ENCODE peak calls at places on chromosomes 2 and 18, in eight cellular contexts. K, L, D, J, T, R, O and A are unnamed samples.

GRCh38 chr2:15408759-15409158 is 152.4 kb downstream of the NBAS start:
- DNase-seq in K (no peak), L (no peak), D (no peak), J (no peak), T (no peak), R (no peak), O (no peak), A (no peak)

GRCh38 chr2:42568431-42569115 is at the start of gene MTA3:
- DNase-seq in K (peak), L (peak), D (peak), J (peak), T (peak), R (peak), O (peak), A (peak)

GRCh38 chr2:85806358-85807118 is 52.7 kb downstream of the ATOH8 start:
- DNase-seq in K (no peak), L (no peak), D (no peak), J (no peak), T (no peak), R (no peak), O (no peak), A (no peak)

GRCh38 chr18:28494151-28494550 is 317.2 kb upstream of the CDH2 start:
- DNase-seq in K (no peak), L (no peak), D (no peak), J (no peak), T (no peak), R (no peak), O (no peak), A (no peak)

GRCh38 chr2:178072383-178073301 is at the start of gene PDE11A:
- DNase-seq in K (peak), L (peak), D (peak), J (peak), T (peak), R (peak), O (peak), A (peak)

GRCh38 chr2:144268036-144268678 is 251.8 kb downstream of the ZEB2 start:
- DNase-seq in K (no peak), L (no peak), D (no peak), J (peak), T (no peak), R (no peak), O (no peak), A (no peak)

GRCh38 chr2:193907561-193907960 is 1712.8 kb upstream of the TMEFF2 start:
- DNase-seq in K (no peak), L (peak), D (no peak), J (no peak), T (no peak), R (no peak), O (no peak), A (no peak)

GRCh38 chr2:55408098-55408882 is 11.4 kb downstream of the CCDC88A start:
- DNase-seq in K (no peak), L (peak), D (no peak), J (no peak), T (no peak), R (peak), O (no peak), A (no peak)

GRCh38 chr2:227783404-227784138 is 30.1 kb upstream of the CCL20 start:
- DNase-seq in K (no peak), L (no peak), D (no peak), J (no peak), T (no peak), R (no peak), O (no peak), A (no peak)

GRCh38 chr18:38493991-38494559 is 928.5 kb upstream of the CELF4 start:
- DNase-seq in K (no peak), L (no peak), D (no peak), J (no peak), T (no peak), R (no peak), O (no peak), A (no peak)

GRCh38 chr2:44515416-44515815 is 153.7 kb downstream of the CAMKMT start:
- DNase-seq in K (no peak), L (peak), D (no peak), J (no peak), T (no peak), R (peak), O (no peak), A (no peak)

GRCh38 chr2:65980531-65980930 is 454.4 kb upstream of the MEIS1 start:
- DNase-seq in K (no peak), L (no peak), D (no peak), J (no peak), T (no peak), R (no peak), O (no peak), A (no peak)

GRCh38 chr18:22983175-22983574 is 50.0 kb downstream of the RBBP8 start:
- DNase-seq in K (no peak), L (peak), D (no peak), J (no peak), T (peak), R (peak), O (peak), A (no peak)

GRCh38 chr2:202519453-202519852 is 115.3 kb upstream of the FAM117B start:
- DNase-seq in K (no peak), L (no peak), D (no peak), J (no peak), T (no peak), R (no peak), O (no peak), A (no peak)

GRCh38 chr2:42100696-42101585 is 53.1 kb downstream of the PKDCC start:
- DNase-seq in K (peak), L (no peak), D (no peak), J (peak), T (no peak), R (peak), O (peak), A (peak)

GRCh38 chr18:60471652-60472051 is 99.1 kb upstream of the MC4R start:
- DNase-seq in K (no peak), L (no peak), D (no peak), J (no peak), T (no peak), R (peak), O (no peak), A (no peak)

GRCh38 chr2:233892793-233893192 is 24.4 kb upstream of the TRPM8 start:
- DNase-seq in K (no peak), L (peak), D (no peak), J (no peak), T (no peak), R (no peak), O (no peak), A (no peak)

GRCh38 chr2:3449106-3449505 is 69.6 kb downstream of the TRAPPC12 start:
- DNase-seq in K (no peak), L (no peak), D (no peak), J (no peak), T (no peak), R (peak), O (no peak), A (no peak)

GRCh38 chr2:159046966-159047365 is 78.5 kb downstream of the TANC1 start:
- DNase-seq in K (no peak), L (peak), D (no peak), J (no peak), T (no peak), R (peak), O (no peak), A (no peak)

GRCh38 chr2:136206613-136207012 is 88.7 kb upstream of the CXCR4 start:
- DNase-seq in K (no peak), L (no peak), D (peak), J (no peak), T (no peak), R (no peak), O (no peak), A (no peak)

GRCh38 chr2:86789687-86790133 is 1.0 kb downstream of the CD8A start:
- DNase-seq in K (no peak), L (no peak), D (no peak), J (no peak), T (no peak), R (no peak), O (no peak), A (no peak)

GRCh38 chr2:96146151-96146880 is 1.1 kb upstream of the DUSP2 start:
- DNase-seq in K (no peak), L (no peak), D (no peak), J (peak), T (no peak), R (no peak), O (no peak), A (no peak)

GRCh38 chr2:3470166-3470651 is 49.1 kb downstream of the ADI1 start:
- DNase-seq in K (peak), L (peak), D (no peak), J (no peak), T (no peak), R (peak), O (no peak), A (no peak)

GRCh38 chr2:207135340-207135739 is 30.4 kb downstream of the KLF7 start:
- DNase-seq in K (no peak), L (no peak), D (no peak), J (no peak), T (no peak), R (no peak), O (no peak), A (no peak)

GRCh38 chr2:8524388-8524787 is 157.5 kb upstream of the ID2 start:
- DNase-seq in K (no peak), L (no peak), D (no peak), J (no peak), T (no peak), R (no peak), O (no peak), A (no peak)

GRCh38 chr2:10327896-10328666 is 25.4 kb downstream of the HPCAL1 start:
- DNase-seq in K (no peak), L (no peak), D (peak), J (no peak), T (no peak), R (no peak), O (peak), A (no peak)

GRCh38 chr2:46650556-46651001 is 171.2 kb downstream of the TMEM247 start:
- DNase-seq in K (no peak), L (peak), D (peak), J (peak), T (peak), R (peak), O (peak), A (peak)

GRCh38 chr2:19021721-19022120 is 336.7 kb downstream of the OSR1 start:
- DNase-seq in K (no peak), L (no peak), D (no peak), J (no peak), T (no peak), R (peak), O (no peak), A (no peak)

GRCh38 chr2:85760371-85760770 is 6.6 kb downstream of the ATOH8 start:
- DNase-seq in K (no peak), L (no peak), D (no peak), J (no peak), T (no peak), R (no peak), O (no peak), A (no peak)

GRCh38 chr18:75267643-75268184 is 57.1 kb downstream of the TSHZ1 start:
- DNase-seq in K (no peak), L (no peak), D (no peak), J (no peak), T (no peak), R (no peak), O (no peak), A (no peak)

GRCh38 chr2:171146633-171147032 is 14.1 kb downstream of the TLK1 start:
- DNase-seq in K (no peak), L (no peak), D (no peak), J (no peak), T (no peak), R (no peak), O (peak), A (no peak)

GRCh38 chr2:219495531-219496122 is 3.1 kb upstream of the GMPPA start:
- DNase-seq in K (peak), L (peak), D (peak), J (peak), T (peak), R (peak), O (peak), A (peak)

GRCh38 chr2:226320073-226320948 is 479.3 kb downstream of the IRS1 start:
- DNase-seq in K (no peak), L (peak), D (no peak), J (no peak), T (no peak), R (no peak), O (no peak), A (no peak)

GRCh38 chr2:130807659-130808385 is 28.9 kb upstream of the ARHGEF4 start:
- DNase-seq in K (no peak), L (no peak), D (no peak), J (no peak), T (no peak), R (no peak), O (no peak), A (no peak)